ENCODE peak calls at places on chromosomes 11 and 22, in four cellular contexts. One of them, this sample, is unnamed.

GRCh38 chr11:95499516-95500135 is 268.6 kb upstream of the SESN3 start:
- DNase-seq in activated CD4-positive, alpha-beta T cell treated with anti-CD3 and anti-CD28 coated beads, Interleukin-2, amount 50 U/mL, for 4 hours: no peak
- DNase-seq in frontal cortex: no peak
- DNase-seq in naive thymus-derived CD8-positive, alpha-beta T cell: no peak
- DNase-seq in this sample: no peak

GRCh38 chr22:39108487-39108886 is 11.4 kb downstream of the APOBEC3H start:
- DNase-seq in activated CD4-positive, alpha-beta T cell treated with anti-CD3 and anti-CD28 coated beads, Interleukin-2, amount 50 U/mL, for 4 hours: no peak
- DNase-seq in frontal cortex: no peak
- DNase-seq in naive thymus-derived CD8-positive, alpha-beta T cell: no peak
- DNase-seq in this sample: no peak

GRCh38 chr11:18132341-18132740 is at the start of gene MRGPRX3:
- DNase-seq in activated CD4-positive, alpha-beta T cell treated with anti-CD3 and anti-CD28 coated beads, Interleukin-2, amount 50 U/mL, for 4 hours: no peak
- DNase-seq in frontal cortex: no peak
- DNase-seq in naive thymus-derived CD8-positive, alpha-beta T cell: no peak
- DNase-seq in this sample: no peak

GRCh38 chr22:35425971-35426800 is 26.2 kb downstream of the MCM5 start:
- DNase-seq in activated CD4-positive, alpha-beta T cell treated with anti-CD3 and anti-CD28 coated beads, Interleukin-2, amount 50 U/mL, for 4 hours: no peak
- DNase-seq in frontal cortex: no peak
- DNase-seq in naive thymus-derived CD8-positive, alpha-beta T cell: no peak
- DNase-seq in this sample: no peak

GRCh38 chr11:72038491-72038890 is 39.8 kb downstream of the IL18BP start:
- DNase-seq in activated CD4-positive, alpha-beta T cell treated with anti-CD3 and anti-CD28 coated beads, Interleukin-2, amount 50 U/mL, for 4 hours: no peak
- DNase-seq in frontal cortex: peak; percentile 55
- DNase-seq in naive thymus-derived CD8-positive, alpha-beta T cell: no peak
- DNase-seq in this sample: peak; percentile 70

GRCh38 chr11:35539256-35539655 is 13.8 kb upstream of the PAMR1 start:
- DNase-seq in activated CD4-positive, alpha-beta T cell treated with anti-CD3 and anti-CD28 coated beads, Interleukin-2, amount 50 U/mL, for 4 hours: no peak
- DNase-seq in frontal cortex: no peak
- DNase-seq in naive thymus-derived CD8-positive, alpha-beta T cell: no peak
- DNase-seq in this sample: no peak

GRCh38 chr11:40130427-40130826 is 1329.0 kb downstream of the LRRC4C start:
- DNase-seq in activated CD4-positive, alpha-beta T cell treated with anti-CD3 and anti-CD28 coated beads, Interleukin-2, amount 50 U/mL, for 4 hours: no peak
- DNase-seq in frontal cortex: no peak
- DNase-seq in naive thymus-derived CD8-positive, alpha-beta T cell: no peak
- DNase-seq in this sample: no peak

GRCh38 chr11:48172818-48173609 is 43.6 kb upstream of the OR4B1 start:
- DNase-seq in activated CD4-positive, alpha-beta T cell treated with anti-CD3 and anti-CD28 coated beads, Interleukin-2, amount 50 U/mL, for 4 hours: peak; percentile 58
- DNase-seq in frontal cortex: peak; percentile 62
- DNase-seq in naive thymus-derived CD8-positive, alpha-beta T cell: peak; percentile 15
- DNase-seq in this sample: peak; percentile 61

GRCh38 chr22:34943830-34944229 is 122.1 kb upstream of the ISX start:
- DNase-seq in activated CD4-positive, alpha-beta T cell treated with anti-CD3 and anti-CD28 coated beads, Interleukin-2, amount 50 U/mL, for 4 hours: no peak
- DNase-seq in frontal cortex: no peak
- DNase-seq in naive thymus-derived CD8-positive, alpha-beta T cell: no peak
- DNase-seq in this sample: no peak

GRCh38 chr11:96278039-96278897 is 64.7 kb downstream of the MAML2 start:
- DNase-seq in activated CD4-positive, alpha-beta T cell treated with anti-CD3 and anti-CD28 coated beads, Interleukin-2, amount 50 U/mL, for 4 hours: no peak
- DNase-seq in frontal cortex: no peak
- DNase-seq in naive thymus-derived CD8-positive, alpha-beta T cell: no peak
- DNase-seq in this sample: no peak

GRCh38 chr22:44357296-44357961 is 44.7 kb upstream of the SHISAL1 start:
- DNase-seq in activated CD4-positive, alpha-beta T cell treated with anti-CD3 and anti-CD28 coated beads, Interleukin-2, amount 50 U/mL, for 4 hours: no peak
- DNase-seq in frontal cortex: no peak
- DNase-seq in naive thymus-derived CD8-positive, alpha-beta T cell: no peak
- DNase-seq in this sample: no peak

GRCh38 chr11:129795089-129795488 is 20.6 kb upstream of the TMEM45B start:
- DNase-seq in activated CD4-positive, alpha-beta T cell treated with anti-CD3 and anti-CD28 coated beads, Interleukin-2, amount 50 U/mL, for 4 hours: no peak
- DNase-seq in frontal cortex: no peak
- DNase-seq in naive thymus-derived CD8-positive, alpha-beta T cell: no peak
- DNase-seq in this sample: no peak

GRCh38 chr11:6611092-6612007 is 666 bp downstream of the TAF10 start:
- DNase-seq in activated CD4-positive, alpha-beta T cell treated with anti-CD3 and anti-CD28 coated beads, Interleukin-2, amount 50 U/mL, for 4 hours: peak; percentile 18
- DNase-seq in frontal cortex: no peak
- DNase-seq in naive thymus-derived CD8-positive, alpha-beta T cell: no peak
- DNase-seq in this sample: peak; percentile 79

GRCh38 chr11:115500547-115501503 is 3.4 kb downstream of the CADM1 start:
- DNase-seq in activated CD4-positive, alpha-beta T cell treated with anti-CD3 and anti-CD28 coated beads, Interleukin-2, amount 50 U/mL, for 4 hours: no peak
- DNase-seq in frontal cortex: no peak
- DNase-seq in naive thymus-derived CD8-positive, alpha-beta T cell: no peak
- DNase-seq in this sample: no peak

GRCh38 chr11:108278546-108278945 is 55.7 kb downstream of the ATM start:
- DNase-seq in activated CD4-positive, alpha-beta T cell treated with anti-CD3 and anti-CD28 coated beads, Interleukin-2, amount 50 U/mL, for 4 hours: no peak
- DNase-seq in frontal cortex: no peak
- DNase-seq in naive thymus-derived CD8-positive, alpha-beta T cell: no peak
- DNase-seq in this sample: no peak

GRCh38 chr11:113867843-113868503 is 7.4 kb downstream of the USP28 start:
- DNase-seq in activated CD4-positive, alpha-beta T cell treated with anti-CD3 and anti-CD28 coated beads, Interleukin-2, amount 50 U/mL, for 4 hours: no peak
- DNase-seq in frontal cortex: no peak
- DNase-seq in naive thymus-derived CD8-positive, alpha-beta T cell: no peak
- DNase-seq in this sample: no peak

GRCh38 chr11:118917488-118918127 is 8.1 kb downstream of the BCL9L start:
- DNase-seq in activated CD4-positive, alpha-beta T cell treated with anti-CD3 and anti-CD28 coated beads, Interleukin-2, amount 50 U/mL, for 4 hours: no peak
- DNase-seq in frontal cortex: no peak
- DNase-seq in naive thymus-derived CD8-positive, alpha-beta T cell: peak; percentile 67
- DNase-seq in this sample: peak; percentile 88

GRCh38 chr22:40533712-40534378 is 102.7 kb downstream of the MRTFA start:
- DNase-seq in activated CD4-positive, alpha-beta T cell treated with anti-CD3 and anti-CD28 coated beads, Interleukin-2, amount 50 U/mL, for 4 hours: peak; percentile 46
- DNase-seq in frontal cortex: peak; percentile 26
- DNase-seq in naive thymus-derived CD8-positive, alpha-beta T cell: peak; percentile 66
- DNase-seq in this sample: no peak

GRCh38 chr11:99098751-99099150 is 78.0 kb downstream of the CNTN5 start:
- DNase-seq in activated CD4-positive, alpha-beta T cell treated with anti-CD3 and anti-CD28 coated beads, Interleukin-2, amount 50 U/mL, for 4 hours: no peak
- DNase-seq in frontal cortex: no peak
- DNase-seq in naive thymus-derived CD8-positive, alpha-beta T cell: no peak
- DNase-seq in this sample: no peak

GRCh38 chr11:16977136-16978020 is 36.8 kb downstream of the PLEKHA7 start:
- DNase-seq in activated CD4-positive, alpha-beta T cell treated with anti-CD3 and anti-CD28 coated beads, Interleukin-2, amount 50 U/mL, for 4 hours: no peak
- DNase-seq in frontal cortex: no peak
- DNase-seq in naive thymus-derived CD8-positive, alpha-beta T cell: no peak
- DNase-seq in this sample: no peak

GRCh38 chr11:3109921-3110706 is 52.9 kb upstream of the CARS1 start:
- DNase-seq in activated CD4-positive, alpha-beta T cell treated with anti-CD3 and anti-CD28 coated beads, Interleukin-2, amount 50 U/mL, for 4 hours: no peak
- DNase-seq in frontal cortex: no peak
- DNase-seq in naive thymus-derived CD8-positive, alpha-beta T cell: peak; percentile 40
- DNase-seq in this sample: peak; percentile 26

GRCh38 chr11:122037911-122038310 is 78.1 kb downstream of the BLID start:
- DNase-seq in activated CD4-positive, alpha-beta T cell treated with anti-CD3 and anti-CD28 coated beads, Interleukin-2, amount 50 U/mL, for 4 hours: no peak
- DNase-seq in frontal cortex: no peak
- DNase-seq in naive thymus-derived CD8-positive, alpha-beta T cell: no peak
- DNase-seq in this sample: no peak

GRCh38 chr22:24601217-24602104 is 1.5 kb upstream of the GGT1 start:
- DNase-seq in activated CD4-positive, alpha-beta T cell treated with anti-CD3 and anti-CD28 coated beads, Interleukin-2, amount 50 U/mL, for 4 hours: no peak
- DNase-seq in frontal cortex: no peak
- DNase-seq in naive thymus-derived CD8-positive, alpha-beta T cell: no peak
- DNase-seq in this sample: no peak

GRCh38 chr11:1092919-1093318 is 18.2 kb downstream of the MUC2 start:
- DNase-seq in activated CD4-positive, alpha-beta T cell treated with anti-CD3 and anti-CD28 coated beads, Interleukin-2, amount 50 U/mL, for 4 hours: no peak
- DNase-seq in frontal cortex: no peak
- DNase-seq in naive thymus-derived CD8-positive, alpha-beta T cell: no peak
- DNase-seq in this sample: no peak

GRCh38 chr11:69298778-69299461 is 5.0 kb downstream of the MYEOV start:
- DNase-seq in activated CD4-positive, alpha-beta T cell treated with anti-CD3 and anti-CD28 coated beads, Interleukin-2, amount 50 U/mL, for 4 hours: no peak
- DNase-seq in frontal cortex: no peak
- DNase-seq in naive thymus-derived CD8-positive, alpha-beta T cell: no peak
- DNase-seq in this sample: no peak

GRCh38 chr22:36925388-36926290 is 12.2 kb downstream of the CSF2RB start:
- DNase-seq in activated CD4-positive, alpha-beta T cell treated with anti-CD3 and anti-CD28 coated beads, Interleukin-2, amount 50 U/mL, for 4 hours: no peak
- DNase-seq in frontal cortex: no peak
- DNase-seq in naive thymus-derived CD8-positive, alpha-beta T cell: no peak
- DNase-seq in this sample: no peak

GRCh38 chr22:26474687-26475086 is 8.9 kb downstream of the HPS4 start:
- DNase-seq in activated CD4-positive, alpha-beta T cell treated with anti-CD3 and anti-CD28 coated beads, Interleukin-2, amount 50 U/mL, for 4 hours: no peak
- DNase-seq in frontal cortex: no peak
- DNase-seq in naive thymus-derived CD8-positive, alpha-beta T cell: no peak
- DNase-seq in this sample: no peak

GRCh38 chr11:85694385-85694980 is 8.5 kb upstream of the CCDC89 start:
- DNase-seq in activated CD4-positive, alpha-beta T cell treated with anti-CD3 and anti-CD28 coated beads, Interleukin-2, amount 50 U/mL, for 4 hours: no peak
- DNase-seq in frontal cortex: peak; percentile 24
- DNase-seq in naive thymus-derived CD8-positive, alpha-beta T cell: peak; percentile 47
- DNase-seq in this sample: no peak

GRCh38 chr11:63670077-63670737 is 969 bp downstream of the ATL3 start:
- DNase-seq in activated CD4-positive, alpha-beta T cell treated with anti-CD3 and anti-CD28 coated beads, Interleukin-2, amount 50 U/mL, for 4 hours: no peak
- DNase-seq in frontal cortex: no peak
- DNase-seq in naive thymus-derived CD8-positive, alpha-beta T cell: no peak
- DNase-seq in this sample: no peak

GRCh38 chr11:45424781-45425180 is 138.6 kb upstream of the SYT13 start:
- DNase-seq in activated CD4-positive, alpha-beta T cell treated with anti-CD3 and anti-CD28 coated beads, Interleukin-2, amount 50 U/mL, for 4 hours: no peak
- DNase-seq in frontal cortex: no peak
- DNase-seq in naive thymus-derived CD8-positive, alpha-beta T cell: no peak
- DNase-seq in this sample: no peak

GRCh38 chr11:129881570-129882170 is 13.7 kb downstream of the NFRKB start:
- DNase-seq in activated CD4-positive, alpha-beta T cell treated with anti-CD3 and anti-CD28 coated beads, Interleukin-2, amount 50 U/mL, for 4 hours: peak; percentile 34
- DNase-seq in frontal cortex: peak; percentile 23
- DNase-seq in naive thymus-derived CD8-positive, alpha-beta T cell: peak; percentile 28
- DNase-seq in this sample: no peak

GRCh38 chr11:79165908-79166307 is 274.9 kb downstream of the TENM4 start:
- DNase-seq in activated CD4-positive, alpha-beta T cell treated with anti-CD3 and anti-CD28 coated beads, Interleukin-2, amount 50 U/mL, for 4 hours: no peak
- DNase-seq in frontal cortex: no peak
- DNase-seq in naive thymus-derived CD8-positive, alpha-beta T cell: no peak
- DNase-seq in this sample: no peak

GRCh38 chr11:68214173-68215086 is 1.3 kb upstream of the KMT5B start:
- DNase-seq in activated CD4-positive, alpha-beta T cell treated with anti-CD3 and anti-CD28 coated beads, Interleukin-2, amount 50 U/mL, for 4 hours: no peak
- DNase-seq in frontal cortex: no peak
- DNase-seq in naive thymus-derived CD8-positive, alpha-beta T cell: peak; percentile 18
- DNase-seq in this sample: peak; percentile 37

GRCh38 chr22:38187413-38188212 is 6.0 kb upstream of the PLA2G6 start:
- DNase-seq in activated CD4-positive, alpha-beta T cell treated with anti-CD3 and anti-CD28 coated beads, Interleukin-2, amount 50 U/mL, for 4 hours: no peak
- DNase-seq in frontal cortex: no peak
- DNase-seq in naive thymus-derived CD8-positive, alpha-beta T cell: no peak
- DNase-seq in this sample: no peak

GRCh38 chr22:23369054-23369685 is 188.9 kb downstream of the BCR start:
- DNase-seq in activated CD4-positive, alpha-beta T cell treated with anti-CD3 and anti-CD28 coated beads, Interleukin-2, amount 50 U/mL, for 4 hours: no peak
- DNase-seq in frontal cortex: no peak
- DNase-seq in naive thymus-derived CD8-positive, alpha-beta T cell: no peak
- DNase-seq in this sample: no peak

GRCh38 chr22:37544955-37545702 is 15.2 kb upstream of the CDC42EP1 start:
- DNase-seq in activated CD4-positive, alpha-beta T cell treated with anti-CD3 and anti-CD28 coated beads, Interleukin-2, amount 50 U/mL, for 4 hours: peak; percentile 34
- DNase-seq in frontal cortex: no peak
- DNase-seq in naive thymus-derived CD8-positive, alpha-beta T cell: no peak
- DNase-seq in this sample: peak; percentile 82

GRCh38 chr11:112128483-112129121 is 35.3 kb downstream of the IL18 start:
- DNase-seq in activated CD4-positive, alpha-beta T cell treated with anti-CD3 and anti-CD28 coated beads, Interleukin-2, amount 50 U/mL, for 4 hours: no peak
- DNase-seq in frontal cortex: peak; percentile 22
- DNase-seq in naive thymus-derived CD8-positive, alpha-beta T cell: no peak
- DNase-seq in this sample: no peak

GRCh38 chr11:32431657-32432056 is 3.7 kb downstream of the WT1 start:
- DNase-seq in activated CD4-positive, alpha-beta T cell treated with anti-CD3 and anti-CD28 coated beads, Interleukin-2, amount 50 U/mL, for 4 hours: no peak
- DNase-seq in frontal cortex: no peak
- DNase-seq in naive thymus-derived CD8-positive, alpha-beta T cell: no peak
- DNase-seq in this sample: no peak

This sample was measured in ovary.